ENCODE peak calls at places on chromosomes 7 and 10, in seven cellular contexts. N is suprapubic skin; S is NCI-H2171 treated with DMSO at 0.1 percent for 48 hours; I is HT1080; H is NCI-H1105; Q is Peyer's patch; C is stimulated activated CD8-positive, alpha-beta memory T cell treated with anti-CD3 and anti-CD28 coated beads, Interleukin-7, amount 100 ng/mL, for 4 hours. M is an unnamed sample.

GRCh38 chr7:128844777-128845311 is 14.6 kb downstream of the FLNC start:
- DNase-seq in N (no peak), S (no peak), I (no peak), H (no peak), Q (no peak), C (no peak), M (no peak)

GRCh38 chr10:17216217-17216900 is 11.7 kb upstream of the VIM start:
- DNase-seq in N (no peak), S (no peak), I (peak), H (no peak), Q (no peak), C (no peak), M (peak)

GRCh38 chr10:8048281-8049008 is 6.0 kb upstream of the GATA3 start:
- DNase-seq in N (no peak), S (no peak), I (no peak), H (no peak), Q (no peak), C (peak), M (no peak)

GRCh38 chr7:142866361-142867096 is 11.7 kb downstream of the EPHB6 start:
- DNase-seq in N (no peak), S (peak), I (peak), H (peak), Q (no peak), C (no peak), M (no peak)

GRCh38 chr10:77637986-77638765 is 568 bp upstream of the KCNMA1 start:
- DNase-seq in N (no peak), S (peak), I (peak), H (no peak), Q (peak), C (no peak), M (no peak)

GRCh38 chr10:110375121-110375520 is 70.4 kb upstream of the SMNDC1 start:
- DNase-seq in N (no peak), S (no peak), I (no peak), H (no peak), Q (no peak), C (no peak), M (no peak)

GRCh38 chr10:100347568-100348195 is 649 bp downstream of the SCD start:
- DNase-seq in N (no peak), S (no peak), I (no peak), H (no peak), Q (no peak), C (no peak), M (no peak)

GRCh38 chr10:34698979-34699378 is 116.1 kb downstream of the PARD3 start:
- DNase-seq in N (no peak), S (no peak), I (peak), H (no peak), Q (no peak), C (no peak), M (no peak)

GRCh38 chr7:64630496-64630895 is 35.4 kb upstream of the ZNF107 start:
- DNase-seq in N (no peak), S (peak), I (no peak), H (no peak), Q (no peak), C (no peak), M (peak)

GRCh38 chr7:64802699-64803098 is 8.5 kb downstream of the ZNF138 start:
- DNase-seq in N (no peak), S (no peak), I (no peak), H (no peak), Q (no peak), C (no peak), M (no peak)

GRCh38 chr10:63722537-63722936 is 201.3 kb downstream of the REEP3 start:
- DNase-seq in N (no peak), S (no peak), I (peak), H (no peak), Q (no peak), C (no peak), M (no peak)

GRCh38 chr10:59851864-59852263 is 54.5 kb downstream of the CCDC6 start:
- DNase-seq in N (no peak), S (no peak), I (no peak), H (no peak), Q (no peak), C (no peak), M (no peak)

GRCh38 chr10:44879531-44879899 is 31.6 kb upstream of the TMEM72 start:
- DNase-seq in N (peak), S (no peak), I (no peak), H (no peak), Q (no peak), C (no peak), M (no peak)

GRCh38 chr10:87659571-87660483 is at the start of gene PAPSS2:
- DNase-seq in N (peak), S (peak), I (peak), H (no peak), Q (peak), C (no peak), M (peak)

GRCh38 chr10:129531969-129532660 is 65.1 kb downstream of the MGMT start:
- DNase-seq in N (no peak), S (no peak), I (no peak), H (no peak), Q (no peak), C (no peak), M (no peak)

GRCh38 chr7:139999516-139999915 is 63.2 kb downstream of the PARP12 start:
- DNase-seq in N (no peak), S (no peak), I (no peak), H (no peak), Q (no peak), C (no peak), M (no peak)

GRCh38 chr7:101124376-101125056 is 2.4 kb upstream of the SERPINE1 start:
- DNase-seq in N (no peak), S (no peak), I (peak), H (no peak), Q (no peak), C (no peak), M (peak)

GRCh38 chr10:94183666-94184264 is 179.0 kb downstream of the NOC3L start:
- DNase-seq in N (no peak), S (no peak), I (peak), H (no peak), Q (no peak), C (no peak), M (no peak)

GRCh38 chr10:72889391-72889831 is 4.1 kb upstream of the OIT3 start:
- DNase-seq in N (no peak), S (peak), I (no peak), H (peak), Q (no peak), C (no peak), M (no peak)

GRCh38 chr7:101442426-101443070 is 79.9 kb downstream of the COL26A1 start:
- DNase-seq in N (no peak), S (no peak), I (no peak), H (no peak), Q (no peak), C (no peak), M (no peak)

GRCh38 chr10:15585303-15585715 is 134.4 kb downstream of the ITGA8 start:
- DNase-seq in N (no peak), S (peak), I (peak), H (peak), Q (no peak), C (no peak), M (peak)

GRCh38 chr7:155961241-155962190 is 149.3 kb upstream of the SHH start:
- DNase-seq in N (no peak), S (no peak), I (no peak), H (no peak), Q (peak), C (no peak), M (peak)

GRCh38 chr10:77321868-77322267 is 315.7 kb downstream of the KCNMA1 start:
- DNase-seq in N (no peak), S (no peak), I (peak), H (no peak), Q (no peak), C (no peak), M (no peak)

GRCh38 chr10:77524300-77524711 is 113.3 kb downstream of the KCNMA1 start:
- DNase-seq in N (no peak), S (no peak), I (peak), H (no peak), Q (no peak), C (no peak), M (peak)

GRCh38 chr10:92208736-92209135 is 82.1 kb downstream of the CPEB3 start:
- DNase-seq in N (no peak), S (no peak), I (peak), H (no peak), Q (no peak), C (no peak), M (no peak)

GRCh38 chr7:77831481-77831880 is 32.9 kb downstream of the PHTF2 start:
- DNase-seq in N (no peak), S (no peak), I (no peak), H (no peak), Q (no peak), C (no peak), M (no peak)

GRCh38 chr10:97598407-97599271 is 9.1 kb downstream of the C10orf62 start:
- DNase-seq in N (no peak), S (no peak), I (no peak), H (no peak), Q (no peak), C (no peak), M (no peak)

GRCh38 chr7:19369806-19370205 is 224.6 kb upstream of the FERD3L start:
- DNase-seq in N (no peak), S (peak), I (no peak), H (no peak), Q (no peak), C (no peak), M (no peak)

GRCh38 chr7:27173412-27174076 is 576 bp downstream of the HOXA10 start:
- DNase-seq in N (peak), S (peak), I (no peak), H (no peak), Q (peak), C (peak), M (peak)

GRCh38 chr10:4221315-4221714 is 436.3 kb upstream of the KLF6 start:
- DNase-seq in N (no peak), S (no peak), I (peak), H (no peak), Q (no peak), C (no peak), M (no peak)

GRCh38 chr7:159104188-159105030 is 40.3 kb downstream of the VIPR2 start:
- DNase-seq in N (peak), S (no peak), I (no peak), H (no peak), Q (peak), C (no peak), M (no peak)

GRCh38 chr7:158374586-158374985 is 213.0 kb downstream of the PTPRN2 start:
- DNase-seq in N (no peak), S (no peak), I (peak), H (no peak), Q (peak), C (no peak), M (no peak)

GRCh38 chr10:32376780-32377179 is 29.8 kb upstream of the EPC1 start:
- DNase-seq in N (no peak), S (no peak), I (no peak), H (no peak), Q (no peak), C (no peak), M (no peak)

GRCh38 chr10:104297697-104298660 is 29.0 kb downstream of the GSTO2 start:
- DNase-seq in N (no peak), S (no peak), I (peak), H (no peak), Q (no peak), C (no peak), M (no peak)